ENCODE peak calls at places on chromosomes 13 and 19, in four cellular contexts. S is activated T-helper 2 cell treated with anti-CD3 and anti-CD28 coated beads, Interferon-gamma antibody, Interleukin-2, Interleukin-4, amounts not matched to agents 10 μg/mL and 5 μg/mL and 100 μg/mL, durations not matched to agents 14 hours and 24 hours and 36 hours; V is NCI-H2029; E is sigmoid colon. T is an unnamed sample.

GRCh38 chr13:51927129-51927528 is 65.4 kb downstream of the CCDC70 start:
- DNase-seq in S (no peak), V (no peak), E (no peak), T (no peak)

GRCh38 chr13:23703241-23703640 is 133.0 kb downstream of the TNFRSF19 start:
- DNase-seq in S (no peak), V (no peak), E (no peak), T (no peak)

GRCh38 chr13:80157261-80157942 is 183.5 kb downstream of the SPRY2 start:
- DNase-seq in S (no peak), V (no peak), E (no peak), T (no peak)

GRCh38 chr13:49641810-49642291 is 13.5 kb downstream of the ARL11 start:
- DNase-seq in S (no peak), V (no peak), E (peak), T (no peak)

GRCh38 chr19:16037424-16038195 is 38.7 kb upstream of the TPM4 start:
- DNase-seq in S (no peak), V (no peak), E (no peak), T (no peak)

GRCh38 chr19:41957838-41958366 is 1.2 kb downstream of the RABAC1 start:
- DNase-seq in S (peak), V (peak), E (peak), T (no peak)

GRCh38 chr19:9792191-9793050 is 23.9 kb upstream of the ZNF846 start:
- DNase-seq in S (peak), V (peak), E (peak), T (peak)

GRCh38 chr19:15072930-15073647 is 8.9 kb upstream of the OR1I1 start:
- DNase-seq in S (no peak), V (no peak), E (no peak), T (no peak)

GRCh38 chr19:1384478-1385110 is 887 bp downstream of the NDUFS7 start:
- DNase-seq in S (no peak), V (no peak), E (no peak), T (no peak)

GRCh38 chr13:76820759-76821158 is 65.4 kb downstream of the KCTD12 start:
- DNase-seq in S (no peak), V (no peak), E (peak), T (no peak)

GRCh38 chr19:16355293-16356043 is 30.8 kb downstream of the KLF2 start:
- DNase-seq in S (no peak), V (no peak), E (no peak), T (no peak)

GRCh38 chr13:28754698-28755545 is 36.2 kb upstream of the SLC46A3 start:
- DNase-seq in S (peak), V (no peak), E (no peak), T (no peak)

GRCh38 chr19:4622695-4623421 is 16.5 kb upstream of the TNFAIP8L1 start:
- DNase-seq in S (no peak), V (no peak), E (no peak), T (no peak)

GRCh38 chr13:102912599-102912998 is 66.8 kb downstream of the ERCC5 start:
- DNase-seq in S (no peak), V (no peak), E (no peak), T (no peak)

GRCh38 chr13:98997738-98998641 is 20.1 kb upstream of the DOCK9 start:
- DNase-seq in S (no peak), V (no peak), E (no peak), T (no peak)

GRCh38 chr19:46919324-46919723 is 58.5 kb downstream of the ARHGAP35 start:
- DNase-seq in S (no peak), V (no peak), E (no peak), T (no peak)

GRCh38 chr13:101382701-101383100 is 33.6 kb downstream of the NALCN start:
- DNase-seq in S (no peak), V (no peak), E (no peak), T (no peak)

GRCh38 chr19:41734585-41734984 is 20.7 kb upstream of the CEACAM6 start:
- DNase-seq in S (no peak), V (peak), E (no peak), T (no peak)

GRCh38 chr13:67878376-67878775 is 648.2 kb upstream of the PCDH9 start:
- DNase-seq in S (no peak), V (no peak), E (no peak), T (no peak)

GRCh38 chr13:75486654-75487053 is 4.7 kb upstream of the TBC1D4 start:
- DNase-seq in S (no peak), V (no peak), E (no peak), T (no peak)